ENCODE peak calls at places on chromosomes 5 and 9, in four cellular contexts. S is breast epithelium, C is cardiac fibroblast, F is endothelial cell. D is an unnamed sample.

GRCh38 chr5:104048231-104048630 is 485.6 kb upstream of the NUDT12 start:
- DNase-seq in S (no peak), C (no peak), F (no peak), D (no peak)

GRCh38 chr5:96388186-96388585 is 44.9 kb downstream of the PCSK1 start:
- DNase-seq in S (no peak), C (peak; percentile 20), F (no peak), D (no peak)

GRCh38 chr9:108869092-108869725 is 7.1 kb downstream of the ACTL7A start:
- DNase-seq in S (no peak), C (peak; percentile 67), F (no peak), D (no peak)

GRCh38 chr5:112921031-112921832 is 795 bp downstream of the REEP5 start:
- DNase-seq in S (peak; percentile 48), C (peak; percentile 68), F (peak; percentile 66), D (peak; percentile 94)

GRCh38 chr5:98771389-98772109 is 1.9 kb upstream of the RGMB start:
- DNase-seq in S (peak; percentile 52), C (peak; percentile 97), F (peak; percentile 68), D (no peak)

GRCh38 chr5:31066655-31067328 is 126.7 kb upstream of the CDH6 start:
- DNase-seq in S (no peak), C (peak; percentile 35), F (no peak), D (no peak)

GRCh38 chr5:36777105-36777757 is 99.3 kb upstream of the NIPBL start:
- DNase-seq in S (no peak), C (peak; percentile 34), F (peak; percentile 56), D (no peak)

GRCh38 chr5:80463269-80463668 is 24.6 kb upstream of the FAM151B start:
- DNase-seq in S (no peak), C (no peak), F (no peak), D (no peak)

GRCh38 chr5:9156282-9156681 is 389.6 kb downstream of the SEMA5A start:
- DNase-seq in S (peak; percentile 28), C (peak; percentile 75), F (peak; percentile 53), D (no peak)

GRCh38 chr9:132750668-132751067 is 80.4 kb downstream of the GTF3C4 start:
- DNase-seq in S (no peak), C (no peak), F (no peak), D (no peak)

GRCh38 chr5:38438757-38439156 is 117.7 kb downstream of the LIFR start:
- DNase-seq in S (no peak), C (no peak), F (no peak), D (no peak)

GRCh38 chr9:129567842-129568559 is 52.9 kb downstream of the C9orf50 start:
- DNase-seq in S (no peak), C (peak; percentile 56), F (no peak), D (no peak)

DNA sequence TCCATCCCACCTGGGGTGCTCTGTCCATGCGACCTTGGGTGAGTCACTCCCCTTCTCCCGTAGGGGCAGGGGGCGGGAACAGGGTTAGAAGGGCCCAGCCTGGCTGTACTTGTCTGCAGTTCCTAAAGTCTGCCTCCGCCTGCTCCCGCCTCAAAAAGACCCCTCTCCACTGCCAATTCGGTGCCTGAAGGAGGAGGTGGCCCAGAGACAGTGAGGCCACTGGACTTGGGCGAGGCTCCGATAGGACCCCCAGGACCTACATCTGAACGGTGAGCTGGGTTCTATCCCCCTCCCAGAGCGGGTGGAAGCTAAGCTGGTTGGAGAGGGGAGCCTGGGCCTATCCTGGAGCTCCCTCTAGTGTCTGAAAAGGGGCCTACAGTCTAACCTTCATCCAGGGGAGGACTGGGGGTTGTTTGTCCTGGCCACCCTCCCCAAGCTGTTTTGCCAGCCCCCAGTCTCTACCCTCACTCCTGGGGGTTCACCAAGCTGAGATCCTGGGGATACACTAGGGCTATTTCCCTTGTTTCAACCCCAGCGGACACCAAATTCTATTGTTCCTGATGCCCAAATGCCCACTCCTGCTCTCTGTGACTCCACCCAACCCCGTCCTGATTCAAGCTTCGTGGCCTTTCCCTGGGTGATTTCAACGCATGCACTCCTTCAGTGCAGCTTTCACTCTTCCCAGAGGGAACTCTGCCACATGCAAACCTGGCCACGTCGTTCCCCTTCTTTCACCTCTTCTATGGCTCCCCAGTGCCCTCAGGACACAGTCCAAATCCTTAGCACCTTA is 6.1 kb upstream of the CRB2 start:
- DNase-seq in S (peak; percentile 33), C (peak; percentile 62), F (peak; percentile 78), D (no peak)
- TF ChIP-seq CTCF in S (peak; percentile 90), C (peak; percentile 97), F (peak; percentile 84), D (peak; percentile 91)

DNA sequence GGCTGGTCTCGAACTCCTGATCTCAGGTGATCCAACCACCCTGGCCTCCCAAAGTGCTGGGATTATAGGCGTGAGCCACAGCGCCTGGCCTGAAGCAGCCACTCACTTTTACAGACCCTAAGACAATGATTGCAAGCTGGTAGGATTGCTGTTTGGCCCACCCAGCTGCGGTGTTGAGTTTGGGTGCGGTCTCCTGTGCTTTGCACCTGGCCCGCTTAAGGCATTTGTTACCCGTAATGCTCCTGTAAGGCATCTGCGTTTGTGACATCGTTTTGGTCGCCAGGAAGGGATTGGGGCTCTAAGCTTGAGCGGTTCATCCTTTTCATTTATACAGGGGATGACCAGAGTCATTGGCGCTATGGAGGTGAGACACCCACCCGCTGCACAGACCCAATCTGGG is 1.5 kb downstream of the CA9 start:
- DNase-seq in S (no peak), C (no peak), F (no peak), D (no peak)
- TF ChIP-seq CTCF in S (no peak), C (no peak), F (no peak), D (no peak)

DNA sequence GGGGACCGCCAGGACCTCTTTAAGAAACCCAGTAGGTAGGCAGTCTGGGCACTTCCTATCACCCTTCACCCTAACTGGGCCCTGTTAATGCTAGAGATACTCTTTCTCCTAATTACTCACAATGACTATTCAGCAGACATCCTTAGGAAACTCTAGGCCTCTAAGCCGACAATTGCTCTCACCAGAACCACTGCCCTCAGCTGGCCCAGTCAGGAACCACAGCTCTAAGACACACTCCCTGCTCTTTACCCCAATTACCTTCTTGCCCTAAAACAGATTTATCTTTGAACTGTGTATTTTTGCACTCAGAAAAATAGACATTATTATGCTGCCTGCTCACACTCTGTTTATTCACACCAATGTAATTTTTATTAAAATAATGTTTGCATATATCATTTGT is 432.6 kb upstream of the SLC30A5 start:
- DNase-seq in S (no peak), C (peak; percentile 68), F (peak; percentile 29), D (no peak)
- TF ChIP-seq CTCF in S (no peak), C (peak; percentile 63), F (peak; percentile 54), D (peak; percentile 27)

DNA sequence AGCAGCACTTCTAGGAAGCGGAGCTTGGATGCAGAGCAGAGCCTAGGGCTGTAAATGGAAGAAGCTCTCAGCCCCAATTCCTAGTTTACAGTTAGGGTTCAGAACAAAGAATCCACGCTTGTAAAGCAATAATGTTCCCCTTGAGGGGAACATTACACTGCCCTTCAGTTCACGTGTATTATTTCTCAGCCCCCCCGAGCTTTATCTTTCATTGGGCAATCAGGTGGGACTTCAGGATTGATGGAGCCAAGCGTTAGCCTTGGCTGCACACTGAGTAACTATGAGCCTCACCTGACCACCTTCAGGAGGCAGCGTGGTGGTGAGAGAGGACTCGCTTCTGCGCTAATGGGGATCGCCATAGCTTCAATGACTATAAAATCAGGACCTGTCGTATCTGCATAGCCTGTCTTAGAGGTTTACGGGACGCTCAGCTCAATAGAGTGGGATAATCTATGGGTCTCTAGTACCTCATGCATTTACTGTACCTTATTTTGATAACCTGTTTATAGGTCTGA is 157.0 kb upstream of the RASEF start:
- DNase-seq in S (no peak), C (no peak), F (no peak), D (no peak)
- TF ChIP-seq CTCF in S (no peak), C (no peak), F (peak; percentile 4), D (no peak)

GRCh38 chr5:137724251-137724650 is 11.6 kb downstream of the KLHL3 start:
- DNase-seq in S (no peak), C (no peak), F (no peak), D (no peak)

GRCh38 chr5:137731201-137731600 is 4.7 kb downstream of the KLHL3 start:
- DNase-seq in S (no peak), C (no peak), F (no peak), D (no peak)

GRCh38 chr5:137730331-137730730 is 5.6 kb downstream of the KLHL3 start:
- DNase-seq in S (no peak), C (peak; percentile 58), F (no peak), D (no peak)

GRCh38 chr5:137727623-137728022 is 8.3 kb downstream of the KLHL3 start:
- DNase-seq in S (no peak), C (no peak), F (no peak), D (no peak)

DNA sequence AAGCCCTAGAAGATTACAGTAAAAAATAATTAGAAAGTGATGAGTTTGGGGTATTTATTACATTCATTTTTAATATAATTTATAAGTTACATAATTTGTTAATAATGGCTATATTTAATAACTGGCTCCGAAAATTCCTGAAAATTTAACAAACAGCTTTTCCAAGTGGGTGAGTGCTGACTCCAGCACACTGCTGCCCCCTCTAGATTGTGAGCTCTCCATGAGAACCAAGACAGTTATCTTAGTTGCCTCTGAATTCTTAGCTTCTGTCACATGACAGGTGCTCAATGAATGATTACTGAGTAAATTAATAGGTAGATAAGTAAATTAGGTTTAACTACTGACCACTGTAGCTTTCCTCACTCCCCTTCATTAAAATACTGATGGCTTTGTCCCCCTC is 7.8 kb downstream of the KLHL3 start:
- DNase-seq in S (no peak), C (no peak), F (no peak), D (no peak)
- TF ChIP-seq CTCF in S (no peak), C (no peak), F (no peak), D (no peak)

GRCh38 chr5:141960018-141960417 is 2.0 kb upstream of the PCDH12 start:
- DNase-seq in S (no peak), C (no peak), F (peak; percentile 60), D (no peak)
- TF ChIP-seq CTCF in S (no peak), C (peak; percentile 37), F (no peak), D (no peak)

GRCh38 chr5:143101740-143102386 is 301.6 kb downstream of the NR3C1 start:
- DNase-seq in S (no peak), C (no peak), F (no peak), D (no peak)

GRCh38 chr5:143108498-143109128 is 294.9 kb downstream of the NR3C1 start:
- DNase-seq in S (no peak), C (no peak), F (no peak), D (peak; percentile 47)

GRCh38 chr5:143102414-143102813 is 301.1 kb downstream of the NR3C1 start:
- DNase-seq in S (no peak), C (no peak), F (no peak), D (no peak)

GRCh38 chr5:143105216-143105905 is 298.1 kb downstream of the NR3C1 start:
- DNase-seq in S (no peak), C (no peak), F (no peak), D (no peak)

DNA sequence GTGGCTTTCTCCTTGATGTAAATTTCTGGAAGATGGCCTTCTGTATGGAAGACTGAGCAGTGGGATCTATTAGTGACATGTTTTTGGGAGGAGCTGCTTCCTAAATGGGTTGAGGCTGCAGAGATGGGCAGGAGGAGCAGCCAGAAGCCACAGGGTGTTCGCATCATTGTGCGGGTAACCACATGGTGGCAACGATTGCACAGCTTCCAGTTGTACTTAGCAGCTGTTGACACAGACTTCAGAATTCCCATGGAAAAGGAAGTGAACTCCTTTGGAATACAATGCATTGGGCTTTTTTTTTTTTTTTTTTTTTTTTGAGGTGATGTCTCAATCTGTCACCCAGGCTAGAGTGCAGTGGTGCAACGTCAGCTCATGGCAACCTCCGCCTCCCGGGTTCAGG is 297.3 kb downstream of the NR3C1 start:
- DNase-seq in S (no peak), C (peak; percentile 63), F (peak; percentile 41), D (no peak)
- TF ChIP-seq CTCF in S (no peak), C (peak; percentile 13), F (no peak), D (no peak)

D was measured in left lung.